ENCODE peak calls at places on chromosomes 7 and 10, in nine cellular contexts. S is K562, N is SK-N-SH, G is HepG2, L is A549, Z is GM23338, D is GM12878, T is Panc1, H is HL-60. M is an unnamed sample.

GRCh38 chr7:121330053-121330833 is 1.4 kb downstream of the WNT16 start:
- DNase-seq in S (peak), N (peak), G (no peak), L (no peak), Z (peak), D (no peak), T (no peak), H (no peak), M (no peak)

GRCh38 chr10:107442035-107442505 is 277.6 kb upstream of the SORCS1 start:
- DNase-seq in S (no peak), N (no peak), G (no peak), L (no peak), Z (no peak), D (peak), T (no peak), H (no peak), M (no peak)

GRCh38 chr10:33981301-33981700 is 646.8 kb upstream of the NRP1 start:
- DNase-seq in S (no peak), N (no peak), G (no peak), L (no peak), Z (no peak), D (no peak), T (no peak), H (no peak), M (no peak)

GRCh38 chr10:84348860-84349259 is 20.5 kb downstream of the CCSER2 start:
- DNase-seq in S (no peak), N (no peak), G (no peak), L (no peak), Z (no peak), D (no peak), T (no peak), H (no peak), M (no peak)

GRCh38 chr10:101777857-101778145 is 1.9 kb upstream of the FGF8 start:
- DNase-seq in S (no peak), N (peak), G (no peak), L (peak), Z (no peak), D (no peak), T (no peak), H (no peak), M (no peak)

GRCh38 chr10:36677170-36677768 is 448.1 kb upstream of the ANKRD30A start:
- DNase-seq in S (no peak), N (no peak), G (no peak), L (no peak), Z (no peak), D (no peak), T (no peak), H (no peak), M (no peak)

GRCh38 chr7:25351761-25352160 is 123.5 kb upstream of the NPVF start:
- DNase-seq in S (no peak), N (no peak), G (no peak), L (no peak), Z (no peak), D (no peak), T (no peak), H (no peak), M (no peak)

GRCh38 chr7:155414508-155414907 is 43.4 kb upstream of the EN2 start:
- DNase-seq in S (peak), N (no peak), G (no peak), L (peak), Z (peak), D (no peak), T (no peak), H (no peak), M (peak)

GRCh38 chr10:4202936-4203335 is 417.9 kb upstream of the KLF6 start:
- DNase-seq in S (no peak), N (no peak), G (no peak), L (no peak), Z (no peak), D (no peak), T (no peak), H (no peak), M (no peak)

GRCh38 chr7:1369856-1370657 is 89.2 kb downstream of the MICALL2 start:
- DNase-seq in S (no peak), N (peak), G (no peak), L (no peak), Z (no peak), D (no peak), T (no peak), H (no peak), M (no peak)

GRCh38 chr10:131187886-131188285 is 123.6 kb downstream of the TCERG1L start:
- DNase-seq in S (no peak), N (no peak), G (no peak), L (no peak), Z (no peak), D (no peak), T (no peak), H (no peak), M (no peak)

GRCh38 chr7:117019287-117019686 is 66.0 kb downstream of the ST7 start:
- DNase-seq in S (no peak), N (no peak), G (no peak), L (no peak), Z (no peak), D (no peak), T (no peak), H (no peak), M (peak)

GRCh38 chr10:97117372-97117771 is 68.4 kb downstream of the SLIT1 start:
- DNase-seq in S (peak), N (no peak), G (no peak), L (peak), Z (peak), D (no peak), T (peak), H (no peak), M (peak)

GRCh38 chr10:80075781-80076180 is 2.7 kb upstream of the TMEM254 start:
- DNase-seq in S (no peak), N (no peak), G (no peak), L (no peak), Z (no peak), D (no peak), T (no peak), H (no peak), M (no peak)

GRCh38 chr10:59839576-59839975 is 66.8 kb downstream of the CCDC6 start:
- DNase-seq in S (no peak), N (no peak), G (no peak), L (no peak), Z (no peak), D (no peak), T (no peak), H (no peak), M (no peak)

GRCh38 chr7:106986450-106986977 is 58.0 kb upstream of the PRKAR2B start:
- DNase-seq in S (peak), N (no peak), G (no peak), L (no peak), Z (no peak), D (no peak), T (no peak), H (no peak), M (no peak)

GRCh38 chr10:124906551-124907001 is 35.3 kb upstream of the ZRANB1 start:
- DNase-seq in S (no peak), N (no peak), G (no peak), L (no peak), Z (no peak), D (no peak), T (no peak), H (no peak), M (no peak)

GRCh38 chr10:71270301-71270777 is 48.7 kb upstream of the SLC29A3 start:
- DNase-seq in S (peak), N (peak), G (peak), L (peak), Z (peak), D (no peak), T (peak), H (peak), M (peak)
- H3K27ac ChIP-seq in S (no peak), N (peak), G (no peak), L (no peak), Z (peak), D (no peak), T (no peak), H (no peak), M (no peak)

GRCh38 chr7:4692055-4692454 is 10.0 kb downstream of the FOXK1 start:
- DNase-seq in S (peak), N (no peak), G (no peak), L (no peak), Z (no peak), D (no peak), T (no peak), H (no peak), M (no peak)
- TF ChIP-seq REST in S (no peak), N (no peak), G (no peak), L (no peak), Z (no peak), D (no peak), T (no peak), H (no peak), M (no peak)

GRCh38 chr10:78333362-78334143 is 299.9 kb downstream of the RPS24 start:
- DNase-seq in S (no peak), N (no peak), G (no peak), L (no peak), Z (no peak), D (no peak), T (no peak), H (no peak), M (no peak)

GRCh38 chr10:78331391-78331922 is 297.8 kb downstream of the RPS24 start:
- DNase-seq in S (no peak), N (no peak), G (no peak), L (no peak), Z (no peak), D (no peak), T (no peak), H (no peak), M (no peak)

GRCh38 chr10:78330884-78331283 is 297.2 kb downstream of the RPS24 start:
- DNase-seq in S (no peak), N (no peak), G (no peak), L (no peak), Z (no peak), D (no peak), T (no peak), H (no peak), M (no peak)

GRCh38 chr10:78332013-78332412 is 298.4 kb downstream of the RPS24 start:
- DNase-seq in S (no peak), N (no peak), G (no peak), L (no peak), Z (no peak), D (no peak), T (no peak), H (no peak), M (no peak)

DNA sequence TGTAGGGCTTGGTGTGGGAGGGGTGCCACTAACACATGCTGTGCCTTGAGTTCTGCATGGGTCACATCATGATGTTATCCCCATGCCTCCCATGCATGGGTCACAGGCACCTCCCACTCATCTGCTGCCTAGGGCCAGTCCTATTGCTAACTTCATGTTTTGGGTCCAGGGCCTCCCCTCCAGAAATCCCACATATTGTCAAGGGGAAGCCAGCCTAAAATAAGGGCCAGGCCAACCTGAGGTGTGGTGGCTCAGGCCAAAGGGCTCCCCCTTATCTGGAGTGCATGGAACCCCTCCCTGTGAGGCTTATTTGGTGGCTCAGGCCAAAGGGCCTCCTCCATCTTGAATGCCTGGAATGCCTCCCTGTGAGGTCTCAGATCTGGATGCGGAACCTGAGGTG is 299.0 kb downstream of the RPS24 start:
- DNase-seq in S (no peak), N (no peak), G (no peak), L (no peak), Z (no peak), D (no peak), T (no peak), H (no peak), M (no peak)
- H3K27ac ChIP-seq in S (no peak), N (no peak), G (no peak), L (no peak), Z (no peak), D (no peak), T (no peak), H (no peak), M (no peak)

DNA sequence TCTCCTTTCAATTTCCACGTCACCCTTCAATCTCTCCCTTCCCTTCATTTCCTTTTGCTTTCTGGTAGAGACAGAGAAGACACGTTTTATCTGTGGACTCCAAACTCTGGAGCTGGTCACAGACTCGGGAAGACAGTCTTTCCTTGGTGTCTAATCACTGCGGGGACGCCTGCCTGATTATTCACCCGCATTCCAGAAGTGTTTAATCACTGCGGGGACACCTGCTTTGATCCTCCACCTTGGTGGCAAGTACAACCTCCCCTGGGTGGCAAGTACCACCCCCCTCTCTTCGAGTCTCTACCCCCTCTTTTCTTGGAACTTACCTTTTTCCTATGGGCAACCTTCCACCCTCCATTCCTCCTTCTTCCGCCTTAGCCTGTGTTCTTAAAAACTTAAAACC is 15.3 kb upstream of the LRRC61 start:
- DNase-seq in S (no peak), N (no peak), G (no peak), L (no peak), Z (no peak), D (no peak), T (no peak), H (no peak), M (no peak)
- TF ChIP-seq REST in S (no peak), N (no peak), G (no peak), L (no peak), Z (no peak), D (no peak), T (no peak), H (no peak), M (no peak)

DNA sequence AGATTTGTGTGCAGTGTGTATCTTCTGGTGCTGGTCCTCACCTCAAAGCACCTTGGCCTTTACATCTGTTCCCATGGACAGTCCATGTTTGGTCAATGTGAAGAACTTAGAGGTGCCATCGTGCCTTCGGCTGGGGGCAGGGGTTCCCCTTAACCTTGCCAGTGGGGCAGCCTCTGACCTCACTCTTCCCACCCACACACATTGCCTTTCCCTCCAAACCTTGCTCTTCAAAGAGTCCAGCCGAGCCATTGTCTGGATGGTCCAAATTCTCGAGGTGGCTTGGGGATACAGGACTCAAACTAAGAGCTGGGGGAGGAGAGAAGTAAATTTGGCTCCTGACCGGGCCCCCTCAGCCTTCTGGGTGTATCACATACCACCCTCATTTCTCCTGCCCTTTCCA is 76.2 kb upstream of the HABP2 start:
- DNase-seq in S (no peak), N (no peak), G (no peak), L (no peak), Z (no peak), D (no peak), T (no peak), H (no peak), M (no peak)
- H3K27ac ChIP-seq in S (no peak), N (no peak), G (no peak), L (no peak), Z (no peak), D (no peak), T (no peak), H (no peak), M (no peak)

GRCh38 chr7:124700655-124701054 is 64.9 kb downstream of the GPR37 start:
- DNase-seq in S (no peak), N (no peak), G (no peak), L (no peak), Z (no peak), D (no peak), T (no peak), H (no peak), M (no peak)
- TF ChIP-seq REST in S (no peak), N (no peak), G (no peak), L (no peak), Z (no peak), D (no peak), T (no peak), H (no peak), M (no peak)

GRCh38 chr10:93032105-93032808 is 28.3 kb upstream of the CYP26C1 start:
- DNase-seq in S (no peak), N (no peak), G (peak), L (no peak), Z (no peak), D (no peak), T (no peak), H (no peak), M (no peak)
- H3K27ac ChIP-seq in S (no peak), N (no peak), G (peak), L (peak), Z (no peak), D (no peak), T (no peak), H (no peak), M (no peak)

GRCh38 chr7:20083781-20084180 is 133.4 kb downstream of the MACC1 start:
- DNase-seq in S (no peak), N (no peak), G (no peak), L (peak), Z (no peak), D (no peak), T (no peak), H (no peak), M (no peak)
- TF ChIP-seq REST in S (no peak), N (no peak), G (no peak), L (no peak), Z (no peak), D (no peak), T (no peak), H (no peak), M (no peak)

DNA sequence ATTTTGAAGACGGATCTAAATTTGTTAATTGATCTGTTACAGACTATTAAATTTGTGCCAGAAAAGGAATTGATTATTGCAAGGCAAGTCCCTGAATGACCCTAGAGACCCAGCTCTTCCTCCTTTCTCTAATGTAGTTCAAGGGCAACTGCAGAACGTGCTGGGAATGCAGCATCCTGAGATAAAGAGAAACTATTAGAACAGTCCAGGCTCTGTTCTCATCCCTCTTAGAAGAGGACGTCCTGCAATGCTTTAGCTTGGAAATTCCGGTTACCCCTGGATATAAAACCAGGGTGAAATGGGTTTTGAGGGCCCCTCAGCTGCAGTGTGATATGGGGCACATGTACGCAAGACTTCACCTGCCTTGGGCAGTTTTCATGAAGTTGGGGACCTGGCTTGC is 67.3 kb downstream of the PTN start:
- DNase-seq in S (no peak), N (no peak), G (no peak), L (no peak), Z (no peak), D (no peak), T (no peak), H (no peak), M (no peak)
- H3K27ac ChIP-seq in S (no peak), N (no peak), G (no peak), L (no peak), Z (no peak), D (no peak), T (no peak), H (no peak), M (no peak)

M was measured in HCT116.